ENCODE peak calls at places on chromosomes 13 and 19, in nine cellular contexts. Q, H, R, M, B, C, I, F and L are unnamed samples.

GRCh38 chr13:44331912-44332840 is 41.4 kb upstream of the SERP2 start:
- DNase-seq in M (no peak), I (peak), Q (peak), C (peak), B (no peak), R (peak), H (no peak), F (peak), L (peak)

GRCh38 chr13:99992912-99993311 is 11.3 kb downstream of the ZIC2 start:
- DNase-seq in M (peak), F (no peak), I (no peak), H (no peak), Q (no peak), C (no peak), B (peak), R (no peak), L (peak)

GRCh38 chr19:45376045-45376724 is 5.8 kb upstream of the ERCC2 start:
- DNase-seq in Q (peak), C (peak), H (peak), M (peak), R (peak), F (peak), I (peak), B (peak), L (peak)

GRCh38 chr13:112740502-112741131 is 50.8 kb downstream of the ATP11A start:
- DNase-seq in F (no peak), R (no peak), M (no peak), B (no peak), C (peak), Q (peak), I (peak), H (no peak), L (peak)

GRCh38 chr19:6570754-6571153 is 20.2 kb downstream of the CD70 start:
- DNase-seq in B (no peak), R (no peak), I (no peak), H (no peak), C (no peak), M (no peak), Q (no peak), F (no peak), L (no peak)

GRCh38 chr13:25971499-25972145 is 80.2 kb downstream of the SHISA2 start:
- DNase-seq in C (peak), M (no peak), I (no peak), B (no peak), R (peak), Q (no peak), H (peak), F (no peak), L (no peak)

GRCh38 chr13:71274923-71275593 is 591.9 kb downstream of the DACH1 start:
- DNase-seq in R (no peak), H (no peak), B (no peak), Q (no peak), M (no peak), F (no peak), C (no peak), I (no peak), L (no peak)

GRCh38 chr13:43057653-43058317 is 34.4 kb downstream of the DNAJC15 start:
- DNase-seq in R (no peak), Q (peak), I (peak), C (no peak), B (no peak), F (no peak), H (peak), M (no peak), L (no peak)

GRCh38 chr19:48630289-48631036 is 6.7 kb downstream of the DBP start:
- DNase-seq in M (no peak), B (no peak), R (no peak), Q (peak), H (peak), I (peak), F (no peak), C (peak), L (peak)

GRCh38 chr19:40586611-40587010 is 9.9 kb downstream of the SHKBP1 start:
- DNase-seq in C (no peak), M (no peak), I (no peak), H (no peak), B (no peak), F (no peak), R (no peak), Q (no peak), L (no peak)

GRCh38 chr13:36345438-36346221 is 564 bp downstream of the SPART start:
- DNase-seq in I (peak), B (peak), H (peak), F (no peak), R (no peak), Q (peak), M (peak), C (peak), L (peak)

GRCh38 chr13:105804561-105805190 is 730.8 kb downstream of the EFNB2 start:
- DNase-seq in I (peak), F (no peak), Q (peak), R (peak), H (no peak), C (no peak), B (no peak), M (peak), L (peak)

GRCh38 chr13:25844559-25845434 is 207.0 kb downstream of the SHISA2 start:
- DNase-seq in B (no peak), C (no peak), R (no peak), F (no peak), I (no peak), M (no peak), Q (peak), H (no peak), L (no peak)

GRCh38 chr19:11073568-11073967 is 15.7 kb upstream of the LDLR start:
- DNase-seq in R (no peak), F (no peak), H (no peak), C (no peak), B (no peak), M (no peak), I (no peak), Q (no peak), L (no peak)

GRCh38 chr13:80035096-80035495 is 305.8 kb downstream of the SPRY2 start:
- DNase-seq in R (no peak), I (no peak), Q (no peak), M (no peak), C (no peak), B (no peak), H (no peak), F (no peak), L (no peak)

GRCh38 chr19:49614096-49614857 is 23.3 kb downstream of the PRR12 start:
- DNase-seq in I (peak), C (no peak), B (no peak), R (peak), M (peak), F (no peak), Q (peak), H (no peak), L (peak)

GRCh38 chr13:67725999-67726398 is 495.9 kb upstream of the PCDH9 start:
- DNase-seq in R (no peak), C (no peak), H (no peak), I (no peak), F (no peak), Q (no peak), M (no peak), B (no peak), L (no peak)

GRCh38 chr13:92136449-92137180 is 738.2 kb downstream of the GPC5 start:
- DNase-seq in R (peak), Q (peak), M (no peak), B (no peak), F (no peak), H (no peak), C (no peak), I (peak), L (no peak)

GRCh38 chr19:42096255-42096837 is 20.4 kb downstream of the ZNF574 start:
- DNase-seq in R (no peak), Q (no peak), M (no peak), B (no peak), F (no peak), H (peak), C (no peak), I (no peak), L (no peak)

GRCh38 chr19:49677232-49677881 is at the start of gene PRMT1:
- DNase-seq in F (peak), Q (no peak), C (peak), R (peak), M (no peak), B (no peak), I (no peak), H (peak), L (peak)

GRCh38 chr13:98771838-98772611 is 19.6 kb upstream of the SLC15A1 start:
- DNase-seq in B (no peak), R (no peak), M (no peak), F (no peak), C (no peak), Q (no peak), I (no peak), H (no peak), L (no peak)

GRCh38 chr13:69178000-69178399 is 929.6 kb upstream of the ATXN8OS start:
- DNase-seq in I (no peak), H (no peak), B (no peak), M (no peak), R (peak), F (no peak), C (no peak), Q (no peak), L (no peak)

GRCh38 chr13:30466841-30467252 is 1.1 kb upstream of the HMGB1 start:
- DNase-seq in R (peak), B (no peak), Q (no peak), I (peak), M (no peak), C (no peak), F (no peak), H (no peak), L (peak)

GRCh38 chr19:46025825-46026224 is 3.0 kb upstream of the PGLYRP1 start:
- DNase-seq in C (no peak), F (no peak), R (no peak), M (no peak), B (no peak), I (no peak), H (no peak), Q (no peak), L (no peak)

GRCh38 chr19:398719-399118 is 10.2 kb downstream of the C2CD4C start:
- DNase-seq in M (no peak), Q (no peak), F (no peak), B (no peak), H (no peak), R (no peak), I (no peak), C (no peak), L (no peak)

GRCh38 chr19:39403331-39404312 is 3.0 kb upstream of the ZFP36 start:
- DNase-seq in C (peak), I (peak), H (peak), R (peak), M (peak), B (peak), F (no peak), Q (peak), L (peak)

GRCh38 chr19:40960062-40960685 is 30.9 kb upstream of the CYP2B6 start:
- DNase-seq in B (no peak), I (no peak), Q (no peak), C (no peak), R (peak), F (no peak), H (no peak), M (no peak), L (no peak)

GRCh38 chr19:45211751-45212381 is 33.3 kb downstream of the BLOC1S3 start:
- DNase-seq in R (no peak), H (no peak), B (no peak), M (no peak), C (no peak), F (peak), Q (no peak), I (peak), L (no peak)

GRCh38 chr13:45238945-45239795 is 38.3 kb upstream of the KCTD4 start:
- DNase-seq in B (no peak), H (no peak), M (peak), F (no peak), C (no peak), R (no peak), Q (peak), I (no peak), L (peak)

GRCh38 chr13:32212420-32212819 is 102.7 kb downstream of the ZAR1L start:
- DNase-seq in I (peak), M (peak), Q (peak), C (no peak), H (no peak), R (peak), F (no peak), B (no peak), L (peak)

GRCh38 chr19:6648141-6648715 is 21.7 kb downstream of the TNFSF14 start:
- DNase-seq in Q (no peak), C (no peak), H (no peak), F (no peak), R (no peak), B (no peak), I (no peak), M (no peak), L (no peak)

GRCh38 chr13:31037874-31038475 is 105.5 kb downstream of the TEX26 start:
- DNase-seq in M (no peak), I (no peak), C (no peak), Q (no peak), R (no peak), B (no peak), H (no peak), F (no peak), L (no peak)

GRCh38 chr13:21965095-21965494 is 294.2 kb downstream of the FGF9 start:
- DNase-seq in Q (no peak), I (no peak), F (no peak), H (no peak), C (no peak), R (no peak), B (no peak), M (no peak), L (no peak)

GRCh38 chr13:64723735-64724134 is 2506.4 kb downstream of the PCDH9 start:
- DNase-seq in B (no peak), H (peak), Q (peak), R (peak), F (peak), C (peak), I (peak), M (peak), L (peak)

GRCh38 chr13:49802410-49802809 is 9.9 kb upstream of the KPNA3 start:
- DNase-seq in F (no peak), R (no peak), I (no peak), B (no peak), M (no peak), C (no peak), Q (no peak), H (no peak), L (no peak)

GRCh38 chr19:49588370-49589122 is 2.4 kb upstream of the PRR12 start:
- DNase-seq in Q (no peak), C (no peak), H (no peak), M (no peak), F (no peak), B (no peak), I (no peak), R (no peak), L (no peak)

GRCh38 chr19:41734585-41734984 is 20.7 kb upstream of the CEACAM6 start:
- DNase-seq in B (no peak), Q (no peak), C (peak), H (no peak), I (no peak), F (no peak), R (peak), M (no peak), L (no peak)

GRCh38 chr19:31252476-31252875 is 96.8 kb downstream of the TSHZ3 start:
- DNase-seq in C (no peak), R (no peak), H (no peak), M (no peak), I (no peak), F (no peak), Q (no peak), B (no peak), L (no peak)

GRCh38 chr13:41177616-41178015 is 16.8 kb downstream of the KBTBD7 start:
- DNase-seq in C (no peak), H (no peak), B (no peak), M (no peak), F (no peak), Q (no peak), R (no peak), I (peak), L (peak)
- H2AFZ ChIP-seq in C (no peak), H (no peak), B (no peak), M (no peak), F (no peak), Q (no peak), R (no peak), I (no peak), L (no peak)

GRCh38 chr19:32677657-32678056 is 2.0 kb downstream of the RGS9BP start:
- DNase-seq in B (peak), F (no peak), I (peak), H (peak), R (no peak), Q (no peak), M (no peak), C (peak), L (no peak)
- H2AFZ ChIP-seq in B (no peak), F (no peak), I (no peak), H (peak), R (no peak), Q (no peak), M (no peak), C (no peak), L (no peak)

DNA sequence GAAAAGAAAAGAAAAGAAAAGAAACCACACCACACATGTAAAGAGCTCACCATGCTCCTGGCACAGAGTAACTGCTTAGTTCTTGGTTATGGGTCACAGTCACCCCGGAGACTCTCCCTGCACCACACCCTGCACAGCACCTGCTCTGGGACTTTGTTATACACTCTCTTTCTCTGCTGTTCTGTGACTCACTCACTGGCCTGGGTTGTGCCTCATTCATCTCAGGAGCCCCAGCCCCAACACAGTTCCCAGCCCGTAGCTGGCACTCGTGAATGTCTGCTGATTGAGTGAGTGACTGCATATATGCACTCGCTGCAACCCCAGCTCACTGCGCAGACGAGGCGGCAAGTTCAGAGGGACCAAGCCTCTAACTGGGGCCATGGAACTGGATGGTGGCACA is 22.9 kb upstream of the ZNF507 start:
- DNase-seq in B (no peak), Q (no peak), R (peak), M (no peak), F (no peak), H (no peak), I (no peak), C (no peak), L (no peak)
- H2AFZ ChIP-seq in B (no peak), Q (no peak), R (no peak), M (no peak), F (no peak), H (no peak), I (no peak), C (no peak), L (no peak)

DNA sequence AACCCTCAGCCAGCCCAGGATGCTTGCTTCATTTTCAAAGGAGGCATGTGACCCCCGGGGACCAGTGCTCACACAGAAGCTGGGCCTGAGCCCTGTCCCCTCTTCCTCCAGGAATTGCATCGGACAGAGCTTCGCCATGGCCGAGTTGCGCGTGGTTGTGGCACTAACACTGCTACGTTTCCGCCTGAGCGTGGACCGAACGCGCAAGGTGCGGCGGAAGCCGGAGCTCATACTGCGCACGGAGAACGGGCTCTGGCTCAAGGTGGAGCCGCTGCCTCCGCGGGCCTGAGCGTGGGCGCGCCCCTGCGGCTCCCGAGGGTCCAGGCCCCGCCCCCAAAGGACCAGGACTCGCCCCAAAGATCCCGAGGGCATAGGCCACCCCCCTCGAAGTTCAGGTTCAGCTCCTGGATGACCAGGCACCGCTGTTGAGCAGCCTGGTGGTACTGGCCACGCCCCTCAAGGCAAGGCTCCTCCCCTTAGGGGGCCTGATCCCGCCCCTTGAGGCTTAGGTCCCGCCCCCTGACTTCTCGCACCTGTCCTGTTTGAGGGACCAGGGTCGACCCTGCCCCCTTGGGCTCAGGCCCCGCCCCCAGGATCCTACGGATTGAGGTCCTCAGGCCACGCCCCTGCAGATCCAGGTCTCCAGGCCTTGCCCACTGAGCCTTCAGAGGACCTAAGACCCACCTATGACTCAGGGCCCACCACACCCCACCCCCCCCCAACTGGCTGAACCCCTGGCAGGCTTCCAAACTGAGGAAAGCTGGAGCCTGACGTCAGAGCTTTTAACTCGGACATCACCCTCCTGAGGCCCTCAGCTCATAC is 43.1 kb downstream of the CYP4F22 start:
- DNase-seq in H (peak), R (peak), M (no peak), F (peak), B (no peak), C (no peak), Q (peak), I (no peak), L (peak)
- H2AFZ ChIP-seq in H (peak), R (peak), M (peak), F (peak), B (no peak), C (no peak), Q (no peak), I (no peak), L (peak)

GRCh38 chr13:59458908-59459579 is 704.7 kb downstream of the DIAPH3 start:
- DNase-seq in R (peak), F (no peak), Q (peak), B (no peak), M (no peak), C (no peak), I (peak), H (peak), L (peak)
- H2AFZ ChIP-seq in R (peak), F (peak), Q (peak), B (peak), M (no peak), C (no peak), I (no peak), H (peak), L (peak)

DNA sequence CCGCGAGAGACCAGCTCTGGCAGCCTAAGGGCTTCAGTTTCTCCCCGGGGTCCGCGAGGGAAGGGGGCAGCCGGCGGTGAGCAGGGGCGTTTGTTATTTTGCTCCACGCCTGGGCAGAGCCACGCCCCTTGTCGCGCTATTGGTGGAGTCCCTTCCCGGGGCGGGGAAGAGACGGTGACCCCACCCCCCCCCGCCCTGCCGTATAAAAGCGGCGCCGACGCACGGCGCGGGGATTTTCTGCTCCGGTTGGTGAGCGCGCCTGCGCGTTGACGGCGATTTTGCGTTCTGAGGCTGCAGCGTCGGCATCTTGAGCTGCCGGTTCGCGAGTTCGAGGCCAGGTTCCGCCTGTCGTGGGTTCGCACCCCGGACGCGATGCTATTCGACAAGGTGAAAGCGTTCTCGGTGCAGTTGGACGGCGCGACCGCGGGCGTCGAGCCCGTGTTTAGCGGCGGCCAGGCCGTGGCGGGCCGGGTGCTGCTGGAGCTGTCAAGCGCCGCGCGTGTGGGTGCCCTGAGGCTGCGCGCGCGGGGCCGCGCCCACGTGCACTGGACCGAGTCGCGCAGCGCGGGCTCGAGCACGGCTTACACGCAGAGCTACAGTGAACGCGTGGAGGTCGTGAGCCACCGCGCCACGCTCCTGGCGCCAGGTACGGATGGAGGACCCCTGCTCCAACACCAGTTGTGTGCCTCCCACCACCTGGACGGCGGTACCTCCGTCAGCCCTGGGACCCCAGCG is at the start of gene ARRDC2:
- DNase-seq in M (peak), Q (peak), B (peak), H (peak), I (peak), C (peak), R (peak), F (peak), L (peak)
- H2AFZ ChIP-seq in M (peak), Q (peak), B (peak), H (peak), I (peak), C (peak), R (peak), F (peak), L (peak)